ENCODE peak calls at places on chromosomes 1 and 21, in ten cellular contexts. One of them, this sample, is unnamed.

GRCh38 chr1:51736702-51737101 is 119.8 kb downstream of the OSBPL9 start:
- DNase-seq in progenitor cell of endocrine pancreas: no peak
- DNase-seq in foreskin fibroblast: peak
- DNase-seq in nucleus accumbens: no peak
- DNase-seq in fibroblast of the aortic adventitia: peak
- DNase-seq in activated CD4-positive, alpha-beta T cell treated with anti-CD3 and anti-CD28 coated beads, Interleukin-2, amount 10 ng/mL, durations not matched to agents 24 days and 14 days: no peak
- DNase-seq in pulmonary artery endothelial cell: peak
- DNase-seq in central memory CD8-positive, alpha-beta T cell: no peak
- DNase-seq in SK-N-DZ: no peak
- DNase-seq in MCF 10A: peak
- DNase-seq in this sample: peak

GRCh38 chr1:165900576-165901380 is 73.4 kb downstream of the UCK2 start:
- DNase-seq in progenitor cell of endocrine pancreas: no peak
- DNase-seq in foreskin fibroblast: no peak
- DNase-seq in nucleus accumbens: no peak
- DNase-seq in fibroblast of the aortic adventitia: peak
- DNase-seq in activated CD4-positive, alpha-beta T cell treated with anti-CD3 and anti-CD28 coated beads, Interleukin-2, amount 10 ng/mL, durations not matched to agents 24 days and 14 days: no peak
- DNase-seq in pulmonary artery endothelial cell: peak
- DNase-seq in central memory CD8-positive, alpha-beta T cell: no peak
- DNase-seq in SK-N-DZ: no peak
- DNase-seq in MCF 10A: no peak
- DNase-seq in this sample: no peak

GRCh38 chr1:67570473-67571143 is 114.4 kb upstream of the GADD45A start:
- DNase-seq in progenitor cell of endocrine pancreas: no peak
- DNase-seq in foreskin fibroblast: peak
- DNase-seq in nucleus accumbens: no peak
- DNase-seq in fibroblast of the aortic adventitia: peak
- DNase-seq in activated CD4-positive, alpha-beta T cell treated with anti-CD3 and anti-CD28 coated beads, Interleukin-2, amount 10 ng/mL, durations not matched to agents 24 days and 14 days: no peak
- DNase-seq in pulmonary artery endothelial cell: peak
- DNase-seq in central memory CD8-positive, alpha-beta T cell: no peak
- DNase-seq in SK-N-DZ: no peak
- DNase-seq in MCF 10A: peak
- DNase-seq in this sample: peak

GRCh38 chr21:45589686-45590245 is 47.5 kb upstream of the SLC19A1 start:
- DNase-seq in progenitor cell of endocrine pancreas: no peak
- DNase-seq in foreskin fibroblast: no peak
- DNase-seq in nucleus accumbens: no peak
- DNase-seq in fibroblast of the aortic adventitia: no peak
- DNase-seq in activated CD4-positive, alpha-beta T cell treated with anti-CD3 and anti-CD28 coated beads, Interleukin-2, amount 10 ng/mL, durations not matched to agents 24 days and 14 days: no peak
- DNase-seq in pulmonary artery endothelial cell: no peak
- DNase-seq in central memory CD8-positive, alpha-beta T cell: no peak
- DNase-seq in SK-N-DZ: no peak
- DNase-seq in MCF 10A: no peak
- DNase-seq in this sample: no peak

GRCh38 chr1:31040038-31040437 is 25.5 kb downstream of the PUM1 start:
- DNase-seq in progenitor cell of endocrine pancreas: no peak
- DNase-seq in foreskin fibroblast: no peak
- DNase-seq in nucleus accumbens: no peak
- DNase-seq in fibroblast of the aortic adventitia: no peak
- DNase-seq in activated CD4-positive, alpha-beta T cell treated with anti-CD3 and anti-CD28 coated beads, Interleukin-2, amount 10 ng/mL, durations not matched to agents 24 days and 14 days: no peak
- DNase-seq in pulmonary artery endothelial cell: no peak
- DNase-seq in central memory CD8-positive, alpha-beta T cell: no peak
- DNase-seq in SK-N-DZ: no peak
- DNase-seq in MCF 10A: no peak
- DNase-seq in this sample: no peak

GRCh38 chr1:226061793-226062557 is 541 bp upstream of the H3-3A start:
- DNase-seq in progenitor cell of endocrine pancreas: peak
- DNase-seq in foreskin fibroblast: peak
- DNase-seq in nucleus accumbens: peak
- DNase-seq in fibroblast of the aortic adventitia: peak
- DNase-seq in activated CD4-positive, alpha-beta T cell treated with anti-CD3 and anti-CD28 coated beads, Interleukin-2, amount 10 ng/mL, durations not matched to agents 24 days and 14 days: no peak
- DNase-seq in pulmonary artery endothelial cell: no peak
- DNase-seq in central memory CD8-positive, alpha-beta T cell: no peak
- DNase-seq in SK-N-DZ: peak
- DNase-seq in MCF 10A: peak
- DNase-seq in this sample: peak

GRCh38 chr21:32135401-32136363 is 143.2 kb downstream of the MIS18A start:
- DNase-seq in progenitor cell of endocrine pancreas: no peak
- DNase-seq in foreskin fibroblast: no peak
- DNase-seq in nucleus accumbens: peak
- DNase-seq in fibroblast of the aortic adventitia: no peak
- DNase-seq in activated CD4-positive, alpha-beta T cell treated with anti-CD3 and anti-CD28 coated beads, Interleukin-2, amount 10 ng/mL, durations not matched to agents 24 days and 14 days: no peak
- DNase-seq in pulmonary artery endothelial cell: no peak
- DNase-seq in central memory CD8-positive, alpha-beta T cell: no peak
- DNase-seq in SK-N-DZ: no peak
- DNase-seq in MCF 10A: peak
- DNase-seq in this sample: no peak

GRCh38 chr21:36791695-36792451 is 93.0 kb downstream of the SIM2 start:
- DNase-seq in progenitor cell of endocrine pancreas: no peak
- DNase-seq in foreskin fibroblast: no peak
- DNase-seq in nucleus accumbens: peak
- DNase-seq in fibroblast of the aortic adventitia: no peak
- DNase-seq in activated CD4-positive, alpha-beta T cell treated with anti-CD3 and anti-CD28 coated beads, Interleukin-2, amount 10 ng/mL, durations not matched to agents 24 days and 14 days: no peak
- DNase-seq in pulmonary artery endothelial cell: no peak
- DNase-seq in central memory CD8-positive, alpha-beta T cell: no peak
- DNase-seq in SK-N-DZ: no peak
- DNase-seq in MCF 10A: no peak
- DNase-seq in this sample: no peak

GRCh38 chr1:218460367-218460766 is 115.2 kb downstream of the TGFB2 start:
- DNase-seq in progenitor cell of endocrine pancreas: no peak
- DNase-seq in foreskin fibroblast: no peak
- DNase-seq in nucleus accumbens: peak
- DNase-seq in fibroblast of the aortic adventitia: peak
- DNase-seq in activated CD4-positive, alpha-beta T cell treated with anti-CD3 and anti-CD28 coated beads, Interleukin-2, amount 10 ng/mL, durations not matched to agents 24 days and 14 days: no peak
- DNase-seq in pulmonary artery endothelial cell: peak
- DNase-seq in central memory CD8-positive, alpha-beta T cell: no peak
- DNase-seq in SK-N-DZ: no peak
- DNase-seq in MCF 10A: peak
- DNase-seq in this sample: peak